ENCODE peak calls at places on chromosomes 12 and 14, in six cellular contexts. Z is activated naive CD4-positive, alpha-beta T cell; U is iPS-NIHi11; N is small intestine; T is head of caudate nucleus; O is skeletal muscle cell. C is an unnamed sample.

GRCh38 chr12:113260127-113260526 is 38.9 kb downstream of the TPCN1 start:
- DNase-seq in T (no peak), Z (no peak), U (no peak), N (no peak), O (no peak), C (no peak)

GRCh38 chr14:44732144-44732543 is 225.1 kb upstream of the FSCB start:
- DNase-seq in T (no peak), O (no peak), Z (no peak), U (no peak), N (no peak), C (no peak)

GRCh38 chr12:129854591-129854990 is 49.2 kb downstream of the TMEM132D start:
- DNase-seq in N (no peak), T (peak), O (no peak), Z (no peak), U (no peak), C (no peak)

GRCh38 chr14:32697704-32698103 is 241.0 kb upstream of the NPAS3 start:
- DNase-seq in O (no peak), N (no peak), T (no peak), U (no peak), Z (no peak), C (no peak)

GRCh38 chr14:35050652-35051051 is 4.6 kb downstream of the FAM177A1 start:
- DNase-seq in Z (no peak), T (no peak), O (no peak), U (no peak), N (no peak), C (no peak)

GRCh38 chr14:90274808-90275454 is 18.6 kb downstream of the PSMC1 start:
- DNase-seq in N (no peak), T (no peak), U (no peak), O (peak), Z (no peak), C (no peak)

GRCh38 chr14:81434230-81434629 is 34.1 kb upstream of the STON2 start:
- DNase-seq in O (no peak), N (no peak), Z (no peak), T (no peak), U (no peak), C (no peak)

GRCh38 chr12:122184522-122184921 is 1.6 kb downstream of the LRRC43 start:
- DNase-seq in U (no peak), N (no peak), Z (no peak), O (no peak), T (no peak), C (no peak)

GRCh38 chr14:101197595-101198397 is 294.3 kb upstream of the RTL1 start:
- DNase-seq in Z (no peak), O (no peak), U (no peak), T (no peak), N (no peak), C (no peak)

GRCh38 chr14:38139926-38140325 is 67.8 kb upstream of the SSTR1 start:
- DNase-seq in T (no peak), N (no peak), Z (no peak), U (no peak), O (no peak), C (no peak)

GRCh38 chr12:102522768-102523167 is 42.4 kb upstream of the IGF1 start:
- DNase-seq in Z (no peak), T (no peak), O (no peak), U (no peak), N (no peak), C (no peak)

GRCh38 chr12:94146166-94146565 is 2.2 kb upstream of the PLXNC1 start:
- DNase-seq in O (no peak), T (no peak), Z (no peak), U (no peak), N (no peak), C (no peak)

GRCh38 chr12:4159851-4160250 is 113.7 kb upstream of the CCND2 start:
- DNase-seq in Z (no peak), T (no peak), U (no peak), O (no peak), N (no peak), C (no peak)

GRCh38 chr12:88566430-88566829 is 13.8 kb downstream of the KITLG start:
- DNase-seq in N (peak), O (no peak), T (no peak), Z (no peak), U (no peak), C (no peak)

GRCh38 chr12:106981781-106982180 is 5.2 kb downstream of the MTERF2 start:
- DNase-seq in U (no peak), N (no peak), Z (no peak), T (no peak), O (no peak), C (no peak)

GRCh38 chr14:81382517-81383225 is 17.5 kb downstream of the STON2 start:
- DNase-seq in N (no peak), Z (no peak), O (no peak), T (no peak), U (no peak), C (no peak)